ENCODE peak calls at places on chromosomes 12 and 14, in four cellular contexts. X, I, E and T are unnamed samples. For H3K4me1, the result is how much of the 10 kb centered on the place peaks cover.

GRCh38 chr12:83527700-83528281 is 841.1 kb downstream of the TMTC2 start:
- DNase-seq in X (no peak), E (peak), I (no peak), T (no peak)

GRCh38 chr12:49540229-49541139 is 1.7 kb downstream of the KCNH3 start:
- DNase-seq in E (no peak), X (peak), I (no peak), T (no peak)

GRCh38 chr12:98559666-98560065 is 33.8 kb upstream of the SLC25A3 start:
- DNase-seq in E (no peak), X (no peak), I (no peak), T (no peak)

GRCh38 chr14:103427485-103428443 is 42.5 kb downstream of the MARK3 start:
- DNase-seq in E (no peak), I (peak), X (no peak), T (no peak)

GRCh38 chr12:99981639-99982190 is 3.0 kb downstream of the ANKS1B start:
- DNase-seq in I (no peak), X (no peak), E (no peak), T (no peak)

GRCh38 chr12:49274396-49275069 is 9.7 kb downstream of the TUBA1C start:
- DNase-seq in X (no peak), E (no peak), I (no peak), T (no peak)

GRCh38 chr14:24422261-24422660 is 7.2 kb downstream of the CBLN3 start:
- DNase-seq in I (no peak), X (no peak), E (no peak), T (no peak)

GRCh38 chr14:63952933-63953437 is 100.2 kb downstream of the SYNE2 start:
- DNase-seq in I (no peak), E (peak), X (no peak), T (no peak)

GRCh38 chr12:109927622-109928021 is 27.5 kb downstream of the TCHP start:
- DNase-seq in I (peak), X (peak), E (peak), T (peak)

GRCh38 chr12:98955284-98955683 is 310.2 kb downstream of the APAF1 start:
- DNase-seq in I (no peak), X (no peak), E (no peak), T (no peak)

GRCh38 chr14:94001501-94002396 is 4.6 kb downstream of the CCDC197 start:
- DNase-seq in E (peak), I (peak), X (peak), T (peak)

GRCh38 chr14:67557118-67557517 is 24.0 kb downstream of the PLEKHH1 start:
- DNase-seq in X (no peak), I (peak), E (no peak), T (no peak)

GRCh38 chr12:15928345-15928744 is 17.2 kb downstream of the DERA start:
- DNase-seq in E (peak), I (peak), X (peak), T (no peak)

GRCh38 chr12:94748726-94749421 is 98.5 kb upstream of the TMCC3 start:
- DNase-seq in X (no peak), I (no peak), E (no peak), T (no peak)

GRCh38 chr12:13343380-13343779 is 146.9 kb downstream of the EMP1 start:
- DNase-seq in X (no peak), I (no peak), E (no peak), T (no peak)

GRCh38 chr12:24714237-24714636 is 234.7 kb downstream of the BCAT1 start:
- DNase-seq in X (no peak), I (no peak), E (no peak), T (no peak)

GRCh38 chr14:59871166-59871495 is 555 bp upstream of the RTN1 start:
- DNase-seq in E (no peak), X (peak), I (no peak), T (no peak)

GRCh38 chr12:76455582-76456345 is 103.8 kb downstream of the OSBPL8 start:
- DNase-seq in X (peak), E (peak), I (peak), T (no peak)

GRCh38 chr12:68951652-68952051 is 18.7 kb upstream of the CPM start:
- DNase-seq in I (no peak), X (no peak), E (no peak), T (peak)

GRCh38 chr14:100547633-100548294 is 39.5 kb downstream of the BEGAIN start:
- DNase-seq in E (peak), I (no peak), X (peak), T (peak)

GRCh38 chr14:63800651-63801385 is 52.0 kb upstream of the SYNE2 start:
- DNase-seq in E (no peak), X (no peak), I (no peak), T (no peak)

GRCh38 chr12:93376436-93377251 is 1.1 kb upstream of the NUDT4 start:
- DNase-seq in E (no peak), X (peak), I (peak), T (peak)

GRCh38 chr12:120118710-120119097 is 2.2 kb upstream of the RAB35 start:
- DNase-seq in E (peak), X (peak), I (no peak), T (no peak)

GRCh38 chr12:14260011-14260993 is 105.2 kb upstream of the ATF7IP start:
- DNase-seq in X (peak), E (peak), I (peak), T (peak)

GRCh38 chr14:100297320-100298300 is 8.6 kb downstream of the SLC25A29 start:
- DNase-seq in E (peak), I (peak), X (peak), T (peak)

GRCh38 chr14:20688167-20688839 is at the start of gene ANG:
- DNase-seq in E (no peak), I (no peak), X (peak), T (no peak)

GRCh38 chr12:98635657-98636323 is 8.8 kb downstream of the IKBIP start:
- DNase-seq in E (peak), X (peak), I (peak), T (no peak)

GRCh38 chr12:47777151-47777550 is 4.1 kb downstream of the SLC48A1 start:
- DNase-seq in E (no peak), I (no peak), X (peak), T (no peak)

GRCh38 chr14:95889236-95889979 is 12.8 kb downstream of the TUNAR start:
- DNase-seq in E (no peak), X (no peak), I (no peak), T (no peak)

GRCh38 chr14:80213602-80214001 is 2.3 kb upstream of the DIO2 start:
- DNase-seq in X (peak), E (peak), I (peak), T (peak)

GRCh38 chr12:103851127-103851526 is 10.1 kb upstream of the NT5DC3 start:
- DNase-seq in I (no peak), X (peak), E (peak), T (no peak)

DNA sequence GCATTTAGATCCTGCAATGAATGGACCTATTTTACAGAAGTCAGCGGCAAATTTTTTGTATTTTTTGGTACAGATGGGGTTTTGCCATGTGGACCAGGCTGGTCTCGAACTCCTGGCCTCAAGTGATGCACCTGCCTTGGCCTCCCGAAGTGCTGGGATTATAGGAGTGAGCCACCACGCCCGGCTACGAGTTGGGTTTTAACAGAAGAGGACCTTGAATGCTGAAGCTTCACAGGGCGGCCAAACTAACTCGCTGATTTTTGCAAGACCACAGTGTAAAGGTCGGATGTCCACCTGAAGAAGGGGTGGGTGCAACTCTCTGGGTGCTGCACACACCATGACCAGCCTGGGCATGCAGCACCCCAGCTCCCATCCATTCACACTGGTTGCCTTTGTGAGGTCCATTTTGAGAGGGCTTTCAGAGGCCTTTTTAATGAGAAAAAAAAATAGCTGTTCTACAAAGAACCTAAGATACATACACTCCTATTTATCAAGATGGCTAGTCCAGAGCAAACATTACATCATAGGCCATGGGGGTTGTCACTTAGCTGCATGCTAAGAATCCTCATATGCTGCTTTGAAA is 21.6 kb upstream of the CDK2AP1 start:
- DNase-seq in I (no peak), E (no peak), X (no peak), T (no peak)
- H3K4me1 ChIP-seq in I (under half), E (under half), X (under half), T (under half)

GRCh38 chr12:92136021-92136735 is 9.5 kb downstream of the BTG1 start:
- DNase-seq in E (no peak), X (no peak), I (no peak), T (no peak)
- H3K4me1 ChIP-seq in E (half or more), X (half or more), I (under half), T (under half)

GRCh38 chr14:69701857-69702256 is 65.1 kb upstream of the SRSF5 start:
- DNase-seq in E (no peak), I (no peak), X (no peak), T (no peak)

GRCh38 chr14:69701269-69701668 is 65.7 kb upstream of the SRSF5 start:
- DNase-seq in E (no peak), X (no peak), I (no peak), T (no peak)

GRCh38 chr14:69698572-69698971 is 68.4 kb upstream of the SRSF5 start:
- DNase-seq in X (no peak), E (no peak), I (no peak), T (no peak)

GRCh38 chr14:69700609-69701008 is 66.3 kb upstream of the SRSF5 start:
- DNase-seq in E (no peak), I (no peak), X (no peak), T (no peak)

DNA sequence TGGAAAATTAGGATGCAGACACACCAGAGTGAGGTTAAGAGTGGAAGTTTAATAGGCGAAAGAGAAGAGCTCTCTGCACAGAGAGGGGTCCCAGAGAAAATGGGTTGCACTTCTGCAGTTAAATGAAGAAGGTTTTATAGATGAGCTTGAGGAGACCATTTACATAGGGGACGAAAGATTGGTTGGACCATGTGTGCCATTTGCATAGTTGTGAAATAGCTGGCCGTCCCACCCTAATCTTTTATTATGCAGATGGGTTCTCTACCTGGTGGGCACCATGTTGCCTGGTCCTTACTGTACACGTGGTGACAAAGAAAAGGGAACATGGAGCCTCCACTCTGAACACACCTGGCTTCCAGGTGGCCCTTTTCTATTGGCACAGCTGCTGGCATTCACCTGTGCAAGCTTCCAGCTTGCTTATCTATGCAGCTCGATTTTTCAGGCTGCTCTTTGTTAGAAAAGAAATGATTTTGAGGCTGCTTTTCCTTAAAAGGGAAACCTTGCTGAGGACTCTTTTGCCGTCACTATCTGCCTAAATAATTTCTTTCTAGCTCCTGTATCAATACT is 67.1 kb upstream of the SRSF5 start:
- DNase-seq in E (no peak), X (no peak), I (no peak), T (no peak)
- H3K4me1 ChIP-seq in E (under half), X (under half), I (under half), T (under half)

DNA sequence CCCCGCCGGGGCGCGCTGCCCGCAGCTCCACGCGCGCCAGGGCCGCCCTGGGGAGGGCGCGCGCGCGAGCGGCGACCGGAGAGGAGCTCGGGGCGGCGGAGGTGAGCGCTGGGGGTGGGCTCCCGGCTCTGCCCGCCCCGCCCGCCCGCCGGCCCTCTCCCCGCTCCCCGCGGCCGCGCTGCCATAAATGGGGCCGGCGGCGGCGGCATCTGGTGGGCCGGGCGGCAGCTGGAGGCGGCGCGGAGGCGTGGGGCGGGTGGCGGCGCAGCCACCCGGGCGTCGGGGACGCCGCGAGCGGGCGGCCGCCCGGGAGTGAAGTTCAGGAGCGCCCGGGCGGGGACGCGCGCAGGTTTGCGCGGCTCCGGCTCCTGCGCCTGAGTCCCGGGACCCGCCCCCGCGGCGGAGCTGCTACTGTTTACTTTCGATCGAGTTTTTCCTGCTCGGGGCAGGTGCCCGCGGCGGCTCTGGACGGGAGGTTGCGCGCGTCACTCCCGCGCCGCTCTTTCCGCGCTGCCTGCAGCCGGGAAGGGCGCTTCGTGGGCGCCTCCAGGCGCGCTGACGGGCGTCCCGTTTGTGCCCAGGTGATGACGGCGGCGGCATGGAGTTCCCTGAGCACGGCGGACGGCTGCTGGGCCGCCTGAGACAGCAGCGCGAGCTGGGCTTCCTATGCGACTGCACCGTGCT is at the start of gene ZBTB42:
- DNase-seq in E (no peak), X (peak), I (peak), T (peak)
- H3K4me1 ChIP-seq in E (half or more), X (under half), I (half or more), T (under half)

GRCh38 chr14:61754627-61755381 is 7.4 kb upstream of the SNAPC1 start:
- DNase-seq in I (peak), X (no peak), E (peak), T (no peak)

GRCh38 chr14:61750708-61751474 is 11.3 kb upstream of the SNAPC1 start:
- DNase-seq in X (no peak), I (peak), E (peak), T (peak)

GRCh38 chr14:61751475-61751989 is 10.7 kb upstream of the SNAPC1 start:
- DNase-seq in I (no peak), X (no peak), E (no peak), T (no peak)

GRCh38 chr14:61753631-61754030 is 8.6 kb upstream of the SNAPC1 start:
- DNase-seq in I (peak), X (no peak), E (no peak), T (no peak)

GRCh38 chr14:61752626-61753025 is 9.6 kb upstream of the SNAPC1 start:
- DNase-seq in X (no peak), I (peak), E (no peak), T (no peak)
- H3K4me1 ChIP-seq in X (half or more), I (under half), E (half or more), T (under half)